ENCODE peak calls at places on chromosomes 3 and 15, in seven cellular contexts. One of them, this sample, is unnamed.

GRCh38 chr3:122913539-122914100 is 113.9 kb downstream of the SEMA5B start:
- DNase-seq in effector CD4-positive, alpha-beta T cell: no peak
- DNase-seq in NB4: no peak
- DNase-seq in PC-3: no peak
- DNase-seq in A549: no peak
- DNase-seq in activated gamma-delta T cell treated with Interleukin-2 at 50 U/mL for 16 hours: no peak
- DNase-seq in adipocyte: no peak
- DNase-seq in this sample: no peak

GRCh38 chr3:25114532-25114931 is 313.5 kb upstream of the RARB start:
- DNase-seq in effector CD4-positive, alpha-beta T cell: no peak
- DNase-seq in NB4: no peak
- DNase-seq in PC-3: no peak
- DNase-seq in A549: no peak
- DNase-seq in activated gamma-delta T cell treated with Interleukin-2 at 50 U/mL for 16 hours: no peak
- DNase-seq in adipocyte: no peak
- DNase-seq in this sample: no peak

GRCh38 chr3:128074851-128075515 is 22.7 kb downstream of the SEC61A1 start:
- DNase-seq in effector CD4-positive, alpha-beta T cell: no peak
- DNase-seq in NB4: no peak
- DNase-seq in PC-3: no peak
- DNase-seq in A549: no peak
- DNase-seq in activated gamma-delta T cell treated with Interleukin-2 at 50 U/mL for 16 hours: no peak
- DNase-seq in adipocyte: no peak
- DNase-seq in this sample: no peak

GRCh38 chr15:90087454-90088154 is 14.7 kb downstream of the IDH2 start:
- DNase-seq in effector CD4-positive, alpha-beta T cell: no peak
- DNase-seq in NB4: peak
- DNase-seq in PC-3: peak
- DNase-seq in A549: peak
- DNase-seq in activated gamma-delta T cell treated with Interleukin-2 at 50 U/mL for 16 hours: no peak
- DNase-seq in adipocyte: no peak
- DNase-seq in this sample: peak

GRCh38 chr3:136631424-136631823 is 120.8 kb downstream of the STAG1 start:
- DNase-seq in effector CD4-positive, alpha-beta T cell: no peak
- DNase-seq in NB4: no peak
- DNase-seq in PC-3: no peak
- DNase-seq in A549: no peak
- DNase-seq in activated gamma-delta T cell treated with Interleukin-2 at 50 U/mL for 16 hours: no peak
- DNase-seq in adipocyte: no peak
- DNase-seq in this sample: peak

GRCh38 chr3:157023211-157023610 is 136.7 kb downstream of the CCNL1 start:
- DNase-seq in effector CD4-positive, alpha-beta T cell: no peak
- DNase-seq in NB4: no peak
- DNase-seq in PC-3: no peak
- DNase-seq in A549: no peak
- DNase-seq in activated gamma-delta T cell treated with Interleukin-2 at 50 U/mL for 16 hours: no peak
- DNase-seq in adipocyte: no peak
- DNase-seq in this sample: no peak

GRCh38 chr3:160707187-160707789 is 30.3 kb downstream of the ARL14 start:
- DNase-seq in effector CD4-positive, alpha-beta T cell: no peak
- DNase-seq in NB4: peak
- DNase-seq in PC-3: peak
- DNase-seq in A549: peak
- DNase-seq in activated gamma-delta T cell treated with Interleukin-2 at 50 U/mL for 16 hours: peak
- DNase-seq in adipocyte: peak
- DNase-seq in this sample: peak

GRCh38 chr15:99098426-99098825 is 6.5 kb upstream of the SYNM start:
- DNase-seq in effector CD4-positive, alpha-beta T cell: no peak
- DNase-seq in NB4: no peak
- DNase-seq in PC-3: no peak
- DNase-seq in A549: no peak
- DNase-seq in activated gamma-delta T cell treated with Interleukin-2 at 50 U/mL for 16 hours: no peak
- DNase-seq in adipocyte: no peak
- DNase-seq in this sample: no peak

GRCh38 chr3:52479876-52480575 is 15.1 kb upstream of the STAB1 start:
- DNase-seq in effector CD4-positive, alpha-beta T cell: no peak
- DNase-seq in NB4: no peak
- DNase-seq in PC-3: no peak
- DNase-seq in A549: no peak
- DNase-seq in activated gamma-delta T cell treated with Interleukin-2 at 50 U/mL for 16 hours: no peak
- DNase-seq in adipocyte: no peak
- DNase-seq in this sample: no peak

GRCh38 chr3:56811545-56812202 is 9.9 kb upstream of the ARHGEF3 start:
- DNase-seq in effector CD4-positive, alpha-beta T cell: no peak
- DNase-seq in NB4: no peak
- DNase-seq in PC-3: no peak
- DNase-seq in A549: no peak
- DNase-seq in activated gamma-delta T cell treated with Interleukin-2 at 50 U/mL for 16 hours: no peak
- DNase-seq in adipocyte: no peak
- DNase-seq in this sample: no peak

GRCh38 chr15:64466408-64467116 is 6.2 kb downstream of the ZNF609 start:
- DNase-seq in effector CD4-positive, alpha-beta T cell: no peak
- DNase-seq in NB4: no peak
- DNase-seq in PC-3: no peak
- DNase-seq in A549: no peak
- DNase-seq in activated gamma-delta T cell treated with Interleukin-2 at 50 U/mL for 16 hours: no peak
- DNase-seq in adipocyte: no peak
- DNase-seq in this sample: no peak

GRCh38 chr15:99435138-99435695 is 130.6 kb upstream of the MEF2A start:
- DNase-seq in effector CD4-positive, alpha-beta T cell: no peak
- DNase-seq in NB4: no peak
- DNase-seq in PC-3: peak
- DNase-seq in A549: no peak
- DNase-seq in activated gamma-delta T cell treated with Interleukin-2 at 50 U/mL for 16 hours: peak
- DNase-seq in adipocyte: no peak
- DNase-seq in this sample: no peak

GRCh38 chr15:79595995-79596622 is 164.0 kb downstream of the MINAR1 start:
- DNase-seq in effector CD4-positive, alpha-beta T cell: peak
- DNase-seq in NB4: peak
- DNase-seq in PC-3: peak
- DNase-seq in A549: peak
- DNase-seq in activated gamma-delta T cell treated with Interleukin-2 at 50 U/mL for 16 hours: no peak
- DNase-seq in adipocyte: peak
- DNase-seq in this sample: peak

GRCh38 chr3:129461022-129461421 is 21.0 kb downstream of the IFT122 start:
- DNase-seq in effector CD4-positive, alpha-beta T cell: no peak
- DNase-seq in NB4: no peak
- DNase-seq in PC-3: peak
- DNase-seq in A549: no peak
- DNase-seq in activated gamma-delta T cell treated with Interleukin-2 at 50 U/mL for 16 hours: no peak
- DNase-seq in adipocyte: peak
- DNase-seq in this sample: peak

GRCh38 chr3:78888650-78889049 is 879.1 kb downstream of the ROBO1 start:
- DNase-seq in effector CD4-positive, alpha-beta T cell: no peak
- DNase-seq in NB4: no peak
- DNase-seq in PC-3: peak
- DNase-seq in A549: no peak
- DNase-seq in activated gamma-delta T cell treated with Interleukin-2 at 50 U/mL for 16 hours: no peak
- DNase-seq in adipocyte: no peak
- DNase-seq in this sample: no peak

GRCh38 chr3:73484656-73485248 is 140.0 kb downstream of the PDZRN3 start:
- DNase-seq in effector CD4-positive, alpha-beta T cell: no peak
- DNase-seq in NB4: no peak
- DNase-seq in PC-3: no peak
- DNase-seq in A549: no peak
- DNase-seq in activated gamma-delta T cell treated with Interleukin-2 at 50 U/mL for 16 hours: no peak
- DNase-seq in adipocyte: peak
- DNase-seq in this sample: no peak

GRCh38 chr15:52021128-52021671 is 2.2 kb downstream of the MAPK6 start:
- DNase-seq in effector CD4-positive, alpha-beta T cell: peak
- DNase-seq in NB4: peak
- DNase-seq in PC-3: peak
- DNase-seq in A549: peak
- DNase-seq in activated gamma-delta T cell treated with Interleukin-2 at 50 U/mL for 16 hours: peak
- DNase-seq in adipocyte: peak
- DNase-seq in this sample: peak

GRCh38 chr15:34241376-34242350 is 16.8 kb downstream of the EMC4 start:
- DNase-seq in effector CD4-positive, alpha-beta T cell: peak
- DNase-seq in NB4: peak
- DNase-seq in PC-3: peak
- DNase-seq in A549: peak
- DNase-seq in activated gamma-delta T cell treated with Interleukin-2 at 50 U/mL for 16 hours: peak
- DNase-seq in adipocyte: peak
- DNase-seq in this sample: peak

GRCh38 chr3:129617381-129618185 is 11.1 kb upstream of the PLXND1 start:
- DNase-seq in effector CD4-positive, alpha-beta T cell: no peak
- DNase-seq in NB4: no peak
- DNase-seq in PC-3: no peak
- DNase-seq in A549: no peak
- DNase-seq in activated gamma-delta T cell treated with Interleukin-2 at 50 U/mL for 16 hours: no peak
- DNase-seq in adipocyte: no peak
- DNase-seq in this sample: no peak

GRCh38 chr15:45048784-45049631 is 26.0 kb downstream of the SORD start:
- DNase-seq in effector CD4-positive, alpha-beta T cell: no peak
- DNase-seq in NB4: peak
- DNase-seq in PC-3: no peak
- DNase-seq in A549: no peak
- DNase-seq in activated gamma-delta T cell treated with Interleukin-2 at 50 U/mL for 16 hours: no peak
- DNase-seq in adipocyte: no peak
- DNase-seq in this sample: peak

GRCh38 chr3:32459474-32459873 is 43.2 kb downstream of the CMTM6 start:
- DNase-seq in effector CD4-positive, alpha-beta T cell: no peak
- DNase-seq in NB4: no peak
- DNase-seq in PC-3: no peak
- DNase-seq in A549: no peak
- DNase-seq in activated gamma-delta T cell treated with Interleukin-2 at 50 U/mL for 16 hours: no peak
- DNase-seq in adipocyte: no peak
- DNase-seq in this sample: peak

GRCh38 chr3:126682046-126682445 is 22.0 kb upstream of the CHCHD6 start:
- DNase-seq in effector CD4-positive, alpha-beta T cell: no peak
- DNase-seq in NB4: no peak
- DNase-seq in PC-3: no peak
- DNase-seq in A549: no peak
- DNase-seq in activated gamma-delta T cell treated with Interleukin-2 at 50 U/mL for 16 hours: no peak
- DNase-seq in adipocyte: no peak
- DNase-seq in this sample: no peak

GRCh38 chr3:64650710-64651109 is 37.1 kb downstream of the ADAMTS9 start:
- DNase-seq in effector CD4-positive, alpha-beta T cell: no peak
- DNase-seq in NB4: no peak
- DNase-seq in PC-3: no peak
- DNase-seq in A549: no peak
- DNase-seq in activated gamma-delta T cell treated with Interleukin-2 at 50 U/mL for 16 hours: no peak
- DNase-seq in adipocyte: peak
- DNase-seq in this sample: no peak

GRCh38 chr3:191158800-191159199 is 40.2 kb upstream of the OSTN start:
- DNase-seq in effector CD4-positive, alpha-beta T cell: no peak
- DNase-seq in NB4: no peak
- DNase-seq in PC-3: no peak
- DNase-seq in A549: no peak
- DNase-seq in activated gamma-delta T cell treated with Interleukin-2 at 50 U/mL for 16 hours: no peak
- DNase-seq in adipocyte: no peak
- DNase-seq in this sample: no peak

GRCh38 chr3:89113887-89114840 is 6.7 kb downstream of the EPHA3 start:
- DNase-seq in effector CD4-positive, alpha-beta T cell: no peak
- DNase-seq in NB4: no peak
- DNase-seq in PC-3: peak
- DNase-seq in A549: peak
- DNase-seq in activated gamma-delta T cell treated with Interleukin-2 at 50 U/mL for 16 hours: no peak
- DNase-seq in adipocyte: peak
- DNase-seq in this sample: no peak

GRCh38 chr3:52722491-52722890 is 16.6 kb downstream of the SPCS1 start:
- DNase-seq in effector CD4-positive, alpha-beta T cell: no peak
- DNase-seq in NB4: peak
- DNase-seq in PC-3: no peak
- DNase-seq in A549: no peak
- DNase-seq in activated gamma-delta T cell treated with Interleukin-2 at 50 U/mL for 16 hours: no peak
- DNase-seq in adipocyte: no peak
- DNase-seq in this sample: no peak